ENCODE peak calls at places on chromosomes 6 and 20, in six cellular contexts. One of them, this sample, is unnamed.

GRCh38 chr6:128370072-128370471 is 150.3 kb downstream of the PTPRK start:
- DNase-seq in heart right ventricle: no peak
- DNase-seq in ovary: no peak
- DNase-seq in B cell: no peak
- DNase-seq in left ventricle myocardium inferior: no peak
- DNase-seq in Peyer's patch: no peak
- DNase-seq in this sample: no peak

GRCh38 chr20:17985388-17986018 is 16.7 kb downstream of the MGME1 start:
- DNase-seq in heart right ventricle: no peak
- DNase-seq in ovary: no peak
- DNase-seq in B cell: no peak
- DNase-seq in left ventricle myocardium inferior: no peak
- DNase-seq in Peyer's patch: no peak
- DNase-seq in this sample: no peak

GRCh38 chr20:16241911-16242310 is 331.3 kb downstream of the KIF16B start:
- DNase-seq in heart right ventricle: no peak
- DNase-seq in ovary: no peak
- DNase-seq in B cell: no peak
- DNase-seq in left ventricle myocardium inferior: no peak
- DNase-seq in Peyer's patch: no peak
- DNase-seq in this sample: no peak

GRCh38 chr6:117595099-117595923 is 7.0 kb downstream of the GOPC start:
- DNase-seq in heart right ventricle: no peak
- DNase-seq in ovary: no peak
- DNase-seq in B cell: no peak
- DNase-seq in left ventricle myocardium inferior: no peak
- DNase-seq in Peyer's patch: no peak
- DNase-seq in this sample: no peak

GRCh38 chr6:137764464-137764863 is 102.6 kb upstream of the TNFAIP3 start:
- DNase-seq in heart right ventricle: no peak
- DNase-seq in ovary: no peak
- DNase-seq in B cell: no peak
- DNase-seq in left ventricle myocardium inferior: no peak
- DNase-seq in Peyer's patch: no peak
- DNase-seq in this sample: no peak

GRCh38 chr6:31729979-31730630 is 1.0 kb upstream of the DDAH2 start:
- DNase-seq in heart right ventricle: peak
- DNase-seq in ovary: peak
- DNase-seq in B cell: peak
- DNase-seq in left ventricle myocardium inferior: peak
- DNase-seq in Peyer's patch: peak
- DNase-seq in this sample: peak

GRCh38 chr6:43945778-43946100 is 175.7 kb downstream of the VEGFA start:
- DNase-seq in heart right ventricle: no peak
- DNase-seq in ovary: no peak
- DNase-seq in B cell: no peak
- DNase-seq in left ventricle myocardium inferior: no peak
- DNase-seq in Peyer's patch: no peak
- DNase-seq in this sample: no peak

GRCh38 chr6:85015396-85015990 is 251.1 kb upstream of the TBX18 start:
- DNase-seq in heart right ventricle: peak
- DNase-seq in ovary: peak
- DNase-seq in B cell: no peak
- DNase-seq in left ventricle myocardium inferior: peak
- DNase-seq in Peyer's patch: no peak
- DNase-seq in this sample: no peak

GRCh38 chr20:21228511-21228910 is 74.6 kb upstream of the XRN2 start:
- DNase-seq in heart right ventricle: no peak
- DNase-seq in ovary: no peak
- DNase-seq in B cell: peak
- DNase-seq in left ventricle myocardium inferior: no peak
- DNase-seq in Peyer's patch: no peak
- DNase-seq in this sample: no peak

GRCh38 chr6:52876056-52876787 is 33.3 kb downstream of the GSTA3 start:
- DNase-seq in heart right ventricle: no peak
- DNase-seq in ovary: no peak
- DNase-seq in B cell: no peak
- DNase-seq in left ventricle myocardium inferior: no peak
- DNase-seq in Peyer's patch: no peak
- DNase-seq in this sample: no peak

GRCh38 chr6:43493833-43494232 is 16.3 kb downstream of the LRRC73 start:
- DNase-seq in heart right ventricle: no peak
- DNase-seq in ovary: no peak
- DNase-seq in B cell: no peak
- DNase-seq in left ventricle myocardium inferior: no peak
- DNase-seq in Peyer's patch: no peak
- DNase-seq in this sample: no peak

GRCh38 chr6:166257911-166258318 is 50.3 kb downstream of the PRR18 start:
- DNase-seq in heart right ventricle: no peak
- DNase-seq in ovary: no peak
- DNase-seq in B cell: no peak
- DNase-seq in left ventricle myocardium inferior: no peak
- DNase-seq in Peyer's patch: no peak
- DNase-seq in this sample: no peak

GRCh38 chr6:84763397-84764331 is 734 bp downstream of the TBX18 start:
- DNase-seq in heart right ventricle: peak
- DNase-seq in ovary: peak
- DNase-seq in B cell: no peak
- DNase-seq in left ventricle myocardium inferior: peak
- DNase-seq in Peyer's patch: no peak
- DNase-seq in this sample: peak

GRCh38 chr6:170032197-170032596 is 258.7 kb downstream of the DLL1 start:
- DNase-seq in heart right ventricle: no peak
- DNase-seq in ovary: no peak
- DNase-seq in B cell: no peak
- DNase-seq in left ventricle myocardium inferior: peak
- DNase-seq in Peyer's patch: no peak
- DNase-seq in this sample: peak

GRCh38 chr6:2848851-2849250 is 7.2 kb upstream of the SERPINB1 start:
- DNase-seq in heart right ventricle: no peak
- DNase-seq in ovary: no peak
- DNase-seq in B cell: peak
- DNase-seq in left ventricle myocardium inferior: no peak
- DNase-seq in Peyer's patch: peak
- DNase-seq in this sample: no peak

GRCh38 chr6:29501106-29501505 is 13.3 kb upstream of the MAS1L start:
- DNase-seq in heart right ventricle: no peak
- DNase-seq in ovary: no peak
- DNase-seq in B cell: no peak
- DNase-seq in left ventricle myocardium inferior: no peak
- DNase-seq in Peyer's patch: no peak
- DNase-seq in this sample: no peak

GRCh38 chr20:23565503-23566056 is 2.7 kb downstream of the CST9L start:
- DNase-seq in heart right ventricle: no peak
- DNase-seq in ovary: no peak
- DNase-seq in B cell: no peak
- DNase-seq in left ventricle myocardium inferior: no peak
- DNase-seq in Peyer's patch: no peak
- DNase-seq in this sample: no peak

GRCh38 chr20:13857304-13857703 is 72.5 kb downstream of the NDUFAF5 start:
- DNase-seq in heart right ventricle: peak
- DNase-seq in ovary: peak
- DNase-seq in B cell: no peak
- DNase-seq in left ventricle myocardium inferior: peak
- DNase-seq in Peyer's patch: no peak
- DNase-seq in this sample: no peak

GRCh38 chr20:14055127-14055742 is 59.9 kb downstream of the MACROD2 start:
- DNase-seq in heart right ventricle: no peak
- DNase-seq in ovary: peak
- DNase-seq in B cell: no peak
- DNase-seq in left ventricle myocardium inferior: no peak
- DNase-seq in Peyer's patch: no peak
- DNase-seq in this sample: no peak

GRCh38 chr6:113893866-113894265 is 36.7 kb downstream of the MARCKS start:
- DNase-seq in heart right ventricle: no peak
- DNase-seq in ovary: no peak
- DNase-seq in B cell: no peak
- DNase-seq in left ventricle myocardium inferior: no peak
- DNase-seq in Peyer's patch: no peak
- DNase-seq in this sample: no peak

GRCh38 chr20:49979030-49979832 is 3.5 kb upstream of the SNAI1 start:
- DNase-seq in heart right ventricle: peak
- DNase-seq in ovary: peak
- DNase-seq in B cell: peak
- DNase-seq in left ventricle myocardium inferior: no peak
- DNase-seq in Peyer's patch: peak
- DNase-seq in this sample: peak

This sample was measured in tibial artery.